ENCODE peak calls at places on chromosomes 11 and 22, in five cellular contexts. One of them, this sample, is unnamed.

GRCh38 chr11:28760676-28761390 is 652.6 kb downstream of the METTL15 start:
- DNase-seq in T-helper 17 cell: no peak
- DNase-seq in GM04504: no peak
- DNase-seq in effector CD4-positive, alpha-beta T cell: no peak
- DNase-seq in EL: peak
- DNase-seq in this sample: no peak

GRCh38 chr11:44813401-44813800 is 86.6 kb downstream of the TSPAN18 start:
- DNase-seq in effector CD4-positive, alpha-beta T cell: no peak
- DNase-seq in T-helper 17 cell: no peak
- DNase-seq in GM04504: no peak
- DNase-seq in EL: no peak
- DNase-seq in this sample: no peak

GRCh38 chr11:64925536-64926449 is 1.3 kb downstream of the PPP2R5B start:
- DNase-seq in EL: no peak
- DNase-seq in GM04504: no peak
- DNase-seq in T-helper 17 cell: no peak
- DNase-seq in effector CD4-positive, alpha-beta T cell: no peak
- DNase-seq in this sample: no peak

GRCh38 chr11:14342906-14343305 is 16.1 kb downstream of the RRAS2 start:
- DNase-seq in EL: peak
- DNase-seq in effector CD4-positive, alpha-beta T cell: no peak
- DNase-seq in T-helper 17 cell: no peak
- DNase-seq in GM04504: no peak
- DNase-seq in this sample: no peak

GRCh38 chr11:29306527-29306926 is 710.3 kb downstream of the KCNA4 start:
- DNase-seq in EL: peak
- DNase-seq in T-helper 17 cell: no peak
- DNase-seq in GM04504: peak
- DNase-seq in effector CD4-positive, alpha-beta T cell: no peak
- DNase-seq in this sample: no peak

GRCh38 chr22:42039271-42039670 is 31.3 kb downstream of the NAGA start:
- DNase-seq in T-helper 17 cell: no peak
- DNase-seq in effector CD4-positive, alpha-beta T cell: no peak
- DNase-seq in EL: peak
- DNase-seq in GM04504: peak
- DNase-seq in this sample: no peak

GRCh38 chr22:45880732-45881523 is 96.0 kb downstream of the WNT7B start:
- DNase-seq in GM04504: no peak
- DNase-seq in effector CD4-positive, alpha-beta T cell: no peak
- DNase-seq in EL: no peak
- DNase-seq in T-helper 17 cell: no peak
- DNase-seq in this sample: no peak

GRCh38 chr11:111513240-111513605 is 1.0 kb upstream of the BTG4 start:
- DNase-seq in T-helper 17 cell: no peak
- DNase-seq in effector CD4-positive, alpha-beta T cell: no peak
- DNase-seq in GM04504: no peak
- DNase-seq in EL: no peak
- DNase-seq in this sample: no peak

GRCh38 chr11:64359712-64360402 is 895 bp downstream of the RPS6KA4 start:
- DNase-seq in GM04504: no peak
- DNase-seq in effector CD4-positive, alpha-beta T cell: no peak
- DNase-seq in EL: no peak
- DNase-seq in T-helper 17 cell: no peak
- DNase-seq in this sample: peak

GRCh38 chr22:19832476-19833108 is 22.1 kb downstream of the GNB1L start:
- DNase-seq in effector CD4-positive, alpha-beta T cell: no peak
- DNase-seq in T-helper 17 cell: no peak
- DNase-seq in GM04504: no peak
- DNase-seq in EL: no peak
- DNase-seq in this sample: no peak

GRCh38 chr11:29173660-29174062 is 843.2 kb downstream of the KCNA4 start:
- DNase-seq in effector CD4-positive, alpha-beta T cell: no peak
- DNase-seq in GM04504: no peak
- DNase-seq in T-helper 17 cell: no peak
- DNase-seq in EL: peak
- DNase-seq in this sample: no peak

GRCh38 chr11:45817191-45817590 is 12.2 kb downstream of the SLC35C1 start:
- DNase-seq in GM04504: no peak
- DNase-seq in EL: no peak
- DNase-seq in T-helper 17 cell: no peak
- DNase-seq in effector CD4-positive, alpha-beta T cell: no peak
- DNase-seq in this sample: no peak

GRCh38 chr22:49382451-49382735 is 445.3 kb downstream of the BRD1 start:
- DNase-seq in EL: no peak
- DNase-seq in effector CD4-positive, alpha-beta T cell: no peak
- DNase-seq in T-helper 17 cell: no peak
- DNase-seq in GM04504: no peak
- DNase-seq in this sample: no peak

GRCh38 chr11:66857234-66857926 is 516 bp downstream of the LRFN4 start:
- DNase-seq in T-helper 17 cell: no peak
- DNase-seq in effector CD4-positive, alpha-beta T cell: no peak
- DNase-seq in EL: no peak
- DNase-seq in GM04504: no peak
- DNase-seq in this sample: no peak

GRCh38 chr11:16607675-16608644 is 130.5 kb upstream of the C11orf58 start:
- DNase-seq in GM04504: no peak
- DNase-seq in T-helper 17 cell: no peak
- DNase-seq in EL: peak
- DNase-seq in effector CD4-positive, alpha-beta T cell: no peak
- DNase-seq in this sample: no peak

GRCh38 chr22:35540600-35541253 is at the start of gene RASD2:
- DNase-seq in effector CD4-positive, alpha-beta T cell: peak
- DNase-seq in T-helper 17 cell: no peak
- DNase-seq in EL: peak
- DNase-seq in GM04504: no peak
- DNase-seq in this sample: peak

GRCh38 chr11:44033411-44033850 is 14.3 kb upstream of the ACCSL start:
- DNase-seq in T-helper 17 cell: no peak
- DNase-seq in EL: no peak
- DNase-seq in GM04504: no peak
- DNase-seq in effector CD4-positive, alpha-beta T cell: no peak
- DNase-seq in this sample: no peak

GRCh38 chr11:79902493-79902892 is 461.7 kb upstream of the TENM4 start:
- DNase-seq in EL: no peak
- DNase-seq in effector CD4-positive, alpha-beta T cell: no peak
- DNase-seq in GM04504: no peak
- DNase-seq in T-helper 17 cell: no peak
- DNase-seq in this sample: no peak

This sample was measured in upper lobe of left lung.